ENCODE peak calls at places on chromosome 15, in nine cellular contexts. S, V, D, T, G, O, Y, U and A are unnamed samples.

GRCh38 chr15:74799255-74799842 is 13.3 kb upstream of the LMAN1L start:
- DNase-seq in S (no peak), V (no peak), D (no peak), T (no peak), G (no peak), O (no peak), Y (no peak), U (no peak), A (no peak)

GRCh38 chr15:91108421-91108820 is 8.4 kb downstream of the SV2B start:
- DNase-seq in S (no peak), V (no peak), D (no peak), T (no peak), G (peak), O (no peak), Y (no peak), U (no peak), A (no peak)

GRCh38 chr15:62365795-62366442 is 200.8 kb upstream of the C2CD4B start:
- DNase-seq in S (no peak), V (no peak), D (no peak), T (no peak), G (no peak), O (peak), Y (no peak), U (no peak), A (no peak)

GRCh38 chr15:76197703-76198455 is 113.4 kb downstream of the ETFA start:
- DNase-seq in S (no peak), V (no peak), D (no peak), T (no peak), G (no peak), O (peak), Y (no peak), U (no peak), A (no peak)

GRCh38 chr15:29093696-29094343 is 175.8 kb downstream of the NSMCE3 start:
- DNase-seq in S (no peak), V (no peak), D (no peak), T (no peak), G (no peak), O (no peak), Y (no peak), U (peak), A (no peak)

GRCh38 chr15:81000144-81000625 is 538 bp upstream of the TLNRD1 start:
- DNase-seq in S (no peak), V (no peak), D (peak), T (peak), G (no peak), O (no peak), Y (no peak), U (no peak), A (no peak)

GRCh38 chr15:55074431-55074830 is 122.3 kb downstream of the RSL24D1 start:
- DNase-seq in S (no peak), V (no peak), D (no peak), T (no peak), G (no peak), O (no peak), Y (no peak), U (no peak), A (no peak)

GRCh38 chr15:72057548-72058091 is 60.3 kb downstream of the MYO9A start:
- DNase-seq in S (no peak), V (no peak), D (no peak), T (peak), G (no peak), O (no peak), Y (no peak), U (no peak), A (no peak)

GRCh38 chr15:87792250-87793030 is 464.1 kb downstream of the NTRK3 start:
- DNase-seq in S (no peak), V (no peak), D (no peak), T (no peak), G (no peak), O (no peak), Y (no peak), U (no peak), A (no peak)

GRCh38 chr15:40340038-40340739 is 550 bp downstream of the CCDC9B start:
- DNase-seq in S (no peak), V (no peak), D (no peak), T (peak), G (no peak), O (no peak), Y (no peak), U (peak), A (no peak)

GRCh38 chr15:56244811-56245576 is 1.3 kb upstream of the RFX7 start:
- DNase-seq in S (no peak), V (peak), D (peak), T (no peak), G (peak), O (no peak), Y (peak), U (no peak), A (no peak)

GRCh38 chr15:82297546-82297945 is 34.9 kb downstream of the SAXO2 start:
- DNase-seq in S (no peak), V (no peak), D (no peak), T (no peak), G (peak), O (no peak), Y (no peak), U (no peak), A (no peak)

GRCh38 chr15:77606142-77607034 is 26.3 kb downstream of the LINGO1 start:
- DNase-seq in S (no peak), V (no peak), D (no peak), T (peak), G (no peak), O (no peak), Y (no peak), U (no peak), A (no peak)

GRCh38 chr15:52683585-52683984 is 4.4 kb upstream of the ATOSA start:
- DNase-seq in S (no peak), V (no peak), D (peak), T (no peak), G (no peak), O (no peak), Y (no peak), U (no peak), A (no peak)

GRCh38 chr15:85318048-85318731 is 62.2 kb upstream of the AKAP13 start:
- DNase-seq in S (no peak), V (peak), D (peak), T (peak), G (peak), O (peak), Y (no peak), U (no peak), A (no peak)

GRCh38 chr15:58329781-58330467 is 101.9 kb upstream of the LIPC start:
- DNase-seq in S (no peak), V (no peak), D (no peak), T (no peak), G (no peak), O (no peak), Y (no peak), U (no peak), A (no peak)

GRCh38 chr15:90305932-90306331 is 40.5 kb downstream of the NGRN start:
- DNase-seq in S (no peak), V (no peak), D (no peak), T (no peak), G (no peak), O (no peak), Y (no peak), U (no peak), A (no peak)

GRCh38 chr15:25713736-25714537 is 149.2 kb downstream of the ATP10A start:
- DNase-seq in S (no peak), V (no peak), D (no peak), T (no peak), G (no peak), O (no peak), Y (no peak), U (peak), A (no peak)

GRCh38 chr15:100919481-100920405 is 586 bp downstream of the LRRK1 start:
- DNase-seq in S (no peak), V (no peak), D (peak), T (peak), G (peak), O (no peak), Y (no peak), U (peak), A (no peak)